ENCODE peak calls at places on chromosomes 4 and X, in ten cellular contexts. M, L, Z, S, W, R, V, H, E and G are unnamed samples.

GRCh38 chr4:88985088-88985779 is 71.8 kb downstream of the FAM13A start:
- DNase-seq in H (no peak), W (no peak), V (no peak), L (peak), M (no peak), E (no peak), R (peak), S (peak), Z (no peak), G (peak)

GRCh38 chr4:188400456-188400855 is 261.2 kb downstream of the TRIML1 start:
- DNase-seq in W (no peak), S (no peak), Z (no peak), R (no peak), H (no peak), M (no peak), V (no peak), L (no peak), E (no peak), G (no peak)

GRCh38 chr4:122845066-122845465 is 18.4 kb downstream of the FGF2 start:
- DNase-seq in L (no peak), Z (no peak), V (no peak), M (no peak), E (no peak), W (no peak), H (no peak), S (no peak), R (no peak), G (no peak)

GRCh38 chrX:123157586-123157985 is 26.5 kb upstream of the GRIA3 start:
- DNase-seq in E (no peak), Z (no peak), R (no peak), V (no peak), S (no peak), L (no peak), M (no peak), H (no peak), W (no peak), G (no peak)

GRCh38 chr4:53688186-53688790 is 97.0 kb upstream of the LNX1 start:
- DNase-seq in R (peak), S (peak), Z (no peak), L (peak), H (no peak), E (peak), V (peak), M (no peak), W (no peak), G (peak)

GRCh38 chrX:2690856-2691542 is at the start of gene CD99:
- DNase-seq in R (peak), W (peak), Z (peak), V (peak), H (peak), M (no peak), L (peak), S (peak), E (peak), G (peak)

GRCh38 chr4:2734618-2735017 is 21.5 kb downstream of the TNIP2 start:
- DNase-seq in L (no peak), R (no peak), Z (no peak), H (no peak), W (no peak), S (no peak), V (no peak), E (no peak), M (no peak), G (no peak)

GRCh38 chrX:97527725-97528124 is 644.0 kb downstream of the RPA4 start:
- DNase-seq in R (no peak), V (no peak), L (no peak), E (no peak), Z (no peak), W (no peak), M (no peak), H (no peak), S (no peak), G (no peak)

GRCh38 chrX:108312938-108313337 is 125.3 kb downstream of the COL4A6 start:
- DNase-seq in M (peak), H (no peak), W (peak), V (no peak), Z (no peak), R (peak), L (peak), E (peak), S (peak), G (peak)

GRCh38 chr4:189302719-189303118 is 638.0 kb upstream of the FRG1 start:
- DNase-seq in E (no peak), L (no peak), Z (no peak), W (no peak), M (no peak), R (no peak), H (no peak), S (no peak), V (no peak), G (no peak)

GRCh38 chr4:27514711-27515110 is 654.1 kb downstream of the STIM2 start:
- DNase-seq in R (no peak), S (peak), L (no peak), Z (no peak), V (no peak), M (no peak), H (no peak), E (peak), W (no peak), G (no peak)

GRCh38 chrX:368811-369562 is 17.7 kb downstream of the PPP2R3B start:
- DNase-seq in V (no peak), Z (peak), S (peak), M (no peak), R (peak), H (no peak), W (peak), E (no peak), L (peak), G (peak)

GRCh38 chrX:138930546-138930945 is 219.0 kb upstream of the FGF13 start:
- DNase-seq in R (no peak), M (no peak), L (no peak), S (no peak), V (no peak), W (no peak), E (no peak), Z (no peak), H (no peak), G (no peak)

GRCh38 chrX:133254666-133255065 is 36.5 kb upstream of the TFDP3 start:
- DNase-seq in H (no peak), W (no peak), L (peak), Z (no peak), S (peak), E (peak), M (no peak), R (peak), V (no peak), G (peak)

GRCh38 chr4:119785963-119786362 is 157.4 kb upstream of the PDE5A start:
- DNase-seq in R (peak), M (no peak), Z (no peak), S (peak), W (no peak), V (no peak), E (peak), L (peak), H (peak), G (peak)

GRCh38 chr4:100299019-100299418 is 108.8 kb upstream of the DDIT4L start:
- DNase-seq in R (peak), W (peak), M (no peak), L (peak), H (no peak), E (peak), V (no peak), Z (peak), S (peak), G (peak)

GRCh38 chr4:57191523-57192034 is 81.4 kb upstream of the IGFBP7 start:
- DNase-seq in V (no peak), M (no peak), H (no peak), L (peak), E (peak), Z (no peak), R (peak), S (peak), W (no peak), G (no peak)

GRCh38 chr4:182916483-182917181 is 554 bp downstream of the DCTD start:
- DNase-seq in R (peak), S (peak), E (peak), Z (peak), H (peak), V (peak), M (no peak), W (peak), L (peak), G (peak)

GRCh38 chrX:136250191-136251041 is 784 bp downstream of the MAP7D3 start:
- DNase-seq in E (peak), L (no peak), R (peak), W (no peak), Z (no peak), M (no peak), S (no peak), H (no peak), V (peak), G (no peak)

GRCh38 chr4:85741921-85742591 is 267.1 kb downstream of the ARHGAP24 start:
- DNase-seq in V (no peak), S (no peak), H (peak), R (no peak), W (peak), M (peak), E (no peak), L (no peak), Z (no peak), G (no peak)

GRCh38 chr4:153222162-153222789 is 18.0 kb downstream of the TRIM2 start:
- DNase-seq in Z (peak), R (peak), W (peak), E (peak), V (no peak), M (peak), L (peak), S (peak), H (peak), G (peak)

GRCh38 chr4:78346222-78346621 is 205.3 kb upstream of the ANXA3 start:
- DNase-seq in L (no peak), W (no peak), E (no peak), Z (no peak), H (no peak), S (no peak), V (no peak), M (no peak), R (no peak), G (no peak)

GRCh38 chrX:63930140-63930539 is 145.1 kb upstream of the ARHGEF9 start:
- DNase-seq in L (no peak), V (no peak), R (peak), H (no peak), Z (no peak), W (no peak), S (no peak), M (no peak), E (peak), G (no peak)

GRCh38 chrX:69238960-69239231 is 73.6 kb upstream of the PJA1 start:
- DNase-seq in R (no peak), H (no peak), L (no peak), S (no peak), E (no peak), V (no peak), W (no peak), M (no peak), Z (no peak), G (no peak)

GRCh38 chr4:186838295-186838694 is 114.6 kb upstream of the FAT1 start:
- DNase-seq in V (no peak), R (no peak), M (no peak), S (no peak), Z (no peak), W (no peak), L (no peak), E (no peak), H (no peak), G (no peak)

GRCh38 chr4:119040261-119040660 is 95.4 kb upstream of the MYOZ2 start:
- DNase-seq in M (no peak), E (no peak), H (no peak), S (peak), Z (no peak), L (no peak), R (peak), W (no peak), V (no peak), G (no peak)

GRCh38 chrX:30689116-30689515 is 35.9 kb downstream of the GK start:
- DNase-seq in R (no peak), L (no peak), Z (no peak), M (no peak), W (no peak), E (no peak), H (no peak), S (no peak), V (no peak), G (no peak)

GRCh38 chr4:47017081-47017480 is 14.3 kb upstream of the GABRB1 start:
- DNase-seq in M (no peak), W (no peak), Z (no peak), S (no peak), V (no peak), R (no peak), L (no peak), H (no peak), E (no peak), G (no peak)

GRCh38 chrX:134886201-134886600 is 104.6 kb upstream of the SMIM10 start:
- DNase-seq in Z (no peak), H (no peak), W (no peak), R (peak), S (no peak), M (no peak), E (peak), L (no peak), V (no peak), G (no peak)

GRCh38 chrX:138020941-138021340 is 455.0 kb downstream of the ZIC3 start:
- DNase-seq in S (no peak), V (no peak), W (no peak), H (no peak), E (no peak), R (no peak), Z (no peak), M (no peak), L (no peak), G (no peak)

GRCh38 chrX:9317174-9317573 is 147.7 kb upstream of the TBL1X start:
- DNase-seq in Z (no peak), W (no peak), E (no peak), S (no peak), V (no peak), H (no peak), L (no peak), M (no peak), R (no peak), G (no peak)

GRCh38 chrX:37504991-37505390 is 66.5 kb upstream of the LANCL3 start:
- DNase-seq in H (no peak), S (no peak), W (no peak), V (no peak), E (no peak), L (no peak), M (no peak), R (no peak), Z (no peak), G (no peak)

GRCh38 chrX:81120936-81121351 is 80.8 kb downstream of the HMGN5 start:
- DNase-seq in S (peak), E (peak), M (no peak), R (peak), V (peak), Z (peak), L (peak), W (peak), H (no peak), G (peak)

GRCh38 chr4:39942507-39942906 is 35.2 kb downstream of the PDS5A start:
- DNase-seq in E (no peak), M (no peak), H (no peak), V (no peak), Z (no peak), L (no peak), S (no peak), W (no peak), R (no peak), G (no peak)

GRCh38 chr4:108337923-108338322 is 169.2 kb upstream of the LEF1 start:
- DNase-seq in S (peak), L (peak), M (no peak), E (peak), W (no peak), V (no peak), H (no peak), Z (no peak), R (peak), G (peak)

GRCh38 chr4:2249526-2249991 is 7.6 kb upstream of the HAUS3 start:
- DNase-seq in H (no peak), M (no peak), V (no peak), S (no peak), Z (no peak), R (no peak), E (no peak), W (no peak), L (no peak), G (no peak)

GRCh38 chr4:133320576-133321170 is 171.6 kb downstream of the PCDH10 start:
- DNase-seq in W (no peak), Z (no peak), H (no peak), L (peak), E (peak), V (no peak), R (peak), S (peak), M (no peak), G (peak)